ENCODE peak calls at places on chromosomes 4 and X, in seven cellular contexts. V, N, L, O, I, A and M are unnamed samples.

GRCh38 chr4:152099061-152099425 is 338.2 kb upstream of the GATB start:
- DNase-seq in V (peak), N (no peak), L (no peak), O (peak), I (no peak), A (no peak), M (no peak)

GRCh38 chrX:2692221-2693122 is 1.4 kb downstream of the CD99 start:
- DNase-seq in V (peak), N (peak), L (no peak), O (no peak), I (no peak), A (peak), M (no peak)

GRCh38 chr4:122583906-122584305 is 37.0 kb downstream of the IL21 start:
- DNase-seq in V (no peak), N (no peak), L (no peak), O (no peak), I (peak), A (no peak), M (no peak)

GRCh38 chrX:112760697-112761096 is 79.9 kb downstream of the AMOT start:
- DNase-seq in V (no peak), N (no peak), L (no peak), O (no peak), I (no peak), A (peak), M (no peak)

GRCh38 chr4:7581477-7581876 is 146.7 kb upstream of the PSAPL1 start:
- DNase-seq in V (peak), N (no peak), L (no peak), O (no peak), I (no peak), A (peak), M (no peak)

GRCh38 chr4:48388504-48389154 is 47.3 kb downstream of the SLAIN2 start:
- DNase-seq in V (no peak), N (no peak), L (peak), O (no peak), I (no peak), A (no peak), M (no peak)

GRCh38 chrX:128616933-128617332 is 564.7 kb upstream of the ACTRT1 start:
- DNase-seq in V (no peak), N (no peak), L (no peak), O (no peak), I (no peak), A (no peak), M (no peak)

GRCh38 chr4:24519649-24520048 is 64.7 kb downstream of the DHX15 start:
- DNase-seq in V (no peak), N (no peak), L (peak), O (no peak), I (no peak), A (no peak), M (no peak)

GRCh38 chrX:119502727-119503483 is 34.7 kb downstream of the SLC25A5 start:
- DNase-seq in V (no peak), N (peak), L (no peak), O (peak), I (no peak), A (no peak), M (no peak)

GRCh38 chr4:142222127-142222526 is 585.7 kb downstream of the IL15 start:
- DNase-seq in V (no peak), N (no peak), L (no peak), O (no peak), I (no peak), A (no peak), M (no peak)

GRCh38 chrX:29659911-29660310 is 555.5 kb upstream of the MAGEB2 start:
- DNase-seq in V (no peak), N (no peak), L (no peak), O (no peak), I (no peak), A (no peak), M (no peak)

GRCh38 chr4:186852964-186853391 is 129.3 kb upstream of the FAT1 start:
- DNase-seq in V (no peak), N (no peak), L (no peak), O (no peak), I (no peak), A (no peak), M (no peak)

GRCh38 chr4:6962211-6963041 is 52.8 kb downstream of the TBC1D14 start:
- DNase-seq in V (no peak), N (no peak), L (no peak), O (peak), I (peak), A (peak), M (no peak)